ENCODE peak calls at places on chromosomes 6 and 20, in four cellular contexts. I, A, U and V are unnamed samples.

GRCh38 chr6:122778961-122779671 is 400 bp upstream of the FABP7 start:
- DNase-seq in I (no peak), A (no peak), U (no peak), V (no peak)

GRCh38 chr20:12970372-12970821 is 38.4 kb upstream of the SPTLC3 start:
- DNase-seq in I (peak; percentile 6), A (no peak), U (peak; percentile 60), V (no peak)

GRCh38 chr6:108610270-108610839 is 49.6 kb downstream of the FOXO3 start:
- DNase-seq in I (no peak), A (no peak), U (no peak), V (no peak)

GRCh38 chr6:170134077-170135040 is 156.5 kb downstream of the DLL1 start:
- DNase-seq in I (no peak), A (peak; percentile 37), U (peak; percentile 34), V (no peak)

GRCh38 chr20:62979876-62980373 is 26.8 kb downstream of the BHLHE23 start:
- DNase-seq in I (no peak), A (no peak), U (no peak), V (no peak)

GRCh38 chr6:12729467-12729866 is 12.9 kb downstream of the PHACTR1 start:
- DNase-seq in I (no peak), A (no peak), U (no peak), V (no peak)

GRCh38 chr6:150263765-150264415 is 104.9 kb upstream of the IYD start:
- DNase-seq in I (no peak), A (no peak), U (no peak), V (peak; percentile 48)

GRCh38 chr20:18727032-18727508 is 86.5 kb upstream of the SCP2D1 start:
- DNase-seq in I (no peak), A (no peak), U (no peak), V (no peak)

GRCh38 chr20:63453029-63453523 is 19.4 kb downstream of the KCNQ2 start:
- DNase-seq in I (no peak), A (no peak), U (no peak), V (no peak)

GRCh38 chr6:169008641-169009040 is 245.0 kb downstream of the THBS2 start:
- DNase-seq in I (no peak), A (no peak), U (no peak), V (no peak)

GRCh38 chr6:20933057-20933792 is 399.0 kb downstream of the CDKAL1 start:
- DNase-seq in I (no peak), A (no peak), U (no peak), V (no peak)

GRCh38 chr6:4883298-4883697 is 107.1 kb downstream of the CDYL start:
- DNase-seq in I (no peak), A (no peak), U (no peak), V (no peak)

GRCh38 chr20:34579191-34579661 is 20.7 kb downstream of the MAP1LC3A start:
- DNase-seq in I (no peak), A (peak; percentile 51), U (peak; percentile 83), V (no peak)

GRCh38 chr6:37049990-37050853 is 44.8 kb downstream of the FGD2 start:
- DNase-seq in I (no peak), A (peak; percentile 66), U (no peak), V (peak; percentile 30)

GRCh38 chr6:169274761-169275160 is 21.1 kb upstream of the THBS2 start:
- DNase-seq in I (no peak), A (no peak), U (no peak), V (no peak)

GRCh38 chr6:474454-475185 is 83.1 kb downstream of the IRF4 start:
- DNase-seq in I (no peak), A (no peak), U (no peak), V (peak; percentile 70)

GRCh38 chr6:28658475-28659249 is 133.0 kb downstream of the GPX5 start:
- DNase-seq in I (no peak), A (no peak), U (no peak), V (no peak)

GRCh38 chr6:133966654-133967300 is 13.8 kb downstream of the TBPL1 start:
- DNase-seq in I (no peak), A (no peak), U (no peak), V (no peak)

GRCh38 chr6:144578385-144579350 is 293.5 kb downstream of the UTRN start:
- DNase-seq in I (no peak), A (no peak), U (no peak), V (no peak)

GRCh38 chr6:4327841-4328240 is 192.5 kb upstream of the ECI2 start:
- DNase-seq in I (no peak), A (no peak), U (no peak), V (no peak)

GRCh38 chr20:19735446-19735845 is 22.6 kb upstream of the RIN2 start:
- DNase-seq in I (no peak), A (peak; percentile 71), U (peak; percentile 69), V (no peak)

GRCh38 chr20:23141450-23142161 is 55.5 kb upstream of the CD93 start:
- DNase-seq in I (no peak), A (no peak), U (no peak), V (no peak)

GRCh38 chr6:159654483-159655098 is 38.5 kb downstream of the SOD2 start:
- DNase-seq in I (peak; percentile 40), A (no peak), U (peak; percentile 80), V (no peak)

GRCh38 chr6:7532232-7532631 is 9.2 kb upstream of the DSP start:
- DNase-seq in I (no peak), A (no peak), U (peak; percentile 64), V (no peak)

GRCh38 chr6:93581371-93581770 is 162.0 kb upstream of the EPHA7 start:
- DNase-seq in I (no peak), A (no peak), U (no peak), V (no peak)

GRCh38 chr6:29627762-29628418 is 5.1 kb downstream of the GABBR1 start:
- DNase-seq in I (peak; percentile 68), A (peak; percentile 83), U (peak; percentile 77), V (peak; percentile 37)

DNA sequence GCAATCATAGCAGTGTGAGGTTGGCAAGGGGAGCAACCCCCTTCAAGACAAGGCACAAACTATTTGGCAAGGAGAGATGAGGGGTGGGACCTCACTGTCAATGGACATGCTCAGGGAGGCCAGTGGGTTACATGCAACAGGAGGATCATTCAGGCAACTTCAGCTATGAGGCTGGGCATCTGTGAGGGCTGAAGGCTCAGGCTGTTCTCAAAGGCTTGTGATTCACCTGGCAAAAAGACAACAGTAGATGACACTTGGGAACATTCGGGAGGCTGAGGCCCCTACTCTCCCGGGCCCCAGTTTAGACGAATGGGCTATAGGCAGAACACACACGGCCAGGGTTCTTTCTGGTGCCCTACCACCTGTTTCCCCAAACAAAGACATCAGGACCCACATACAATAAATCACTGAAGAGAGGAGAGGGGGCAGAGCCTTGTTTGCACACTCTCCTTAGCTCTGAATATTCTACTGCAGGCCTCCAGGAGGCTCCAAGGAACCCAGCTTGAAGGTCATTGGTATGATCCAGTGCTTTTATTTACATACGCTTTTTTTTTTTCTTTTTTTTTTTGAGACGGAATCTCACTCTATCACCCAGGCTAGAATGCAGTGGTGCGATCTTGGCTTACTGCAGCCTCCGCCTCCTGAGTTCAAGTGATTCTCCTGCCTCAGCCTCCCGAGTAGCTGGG is 7.9 kb downstream of the TUBB start:
- DNase-seq in I (no peak), A (no peak), U (peak; percentile 59), V (no peak)
- H3K4me1 ChIP-seq in I (peaks cover 9% of the 10 kb centered on the region), A (no peaks in the 10 kb centered on the region), U (peaks cover under 1% of the 10 kb centered on the region), V (peaks cover 31% of the 10 kb centered on the region)

GRCh38 chr20:50548396-50548795 is 38.2 kb downstream of the PTPN1 start:
- DNase-seq in I (no peak), A (no peak), U (no peak), V (no peak)

GRCh38 chr20:50545123-50545522 is 34.9 kb downstream of the PTPN1 start:
- DNase-seq in I (no peak), A (no peak), U (no peak), V (no peak)

GRCh38 chr20:50543326-50543725 is 33.1 kb downstream of the PTPN1 start:
- DNase-seq in I (no peak), A (no peak), U (no peak), V (no peak)

GRCh38 chr20:50547956-50548355 is 37.8 kb downstream of the PTPN1 start:
- DNase-seq in I (no peak), A (no peak), U (no peak), V (no peak)

DNA sequence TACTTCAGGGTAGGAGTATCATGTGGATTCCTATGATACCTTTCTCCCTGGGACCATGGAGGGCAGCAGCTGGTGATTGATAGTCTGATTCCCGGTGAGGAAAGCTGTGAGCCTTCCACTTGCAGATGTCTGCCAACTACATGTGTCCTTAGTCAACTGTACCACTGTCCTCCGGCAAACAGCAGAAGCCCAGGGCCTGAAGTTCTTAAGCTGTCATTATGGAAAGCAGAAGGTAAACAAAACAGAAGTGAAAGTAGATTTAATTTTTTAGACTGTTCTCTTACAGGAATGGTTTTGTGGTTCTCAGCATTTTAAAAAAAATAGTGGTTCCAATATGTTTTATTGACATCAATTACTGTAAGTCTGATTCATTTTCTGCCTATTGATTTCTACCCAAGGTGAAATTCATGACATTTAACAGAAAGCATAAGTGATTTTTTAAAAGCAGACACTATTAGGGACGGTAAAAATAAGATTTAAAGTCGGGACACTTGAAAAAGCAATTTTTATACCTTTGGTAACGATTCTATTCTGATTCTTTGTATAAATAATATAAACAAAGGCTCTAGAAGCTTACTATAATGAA is 36.6 kb downstream of the PTPN1 start:
- DNase-seq in I (no peak), A (no peak), U (no peak), V (no peak)
- H3K4me1 ChIP-seq in I (no peaks in the 10 kb centered on the region), A (peaks cover 6% of the 10 kb centered on the region), U (no peaks in the 10 kb centered on the region), V (peaks cover 55% of the 10 kb centered on the region)

DNA sequence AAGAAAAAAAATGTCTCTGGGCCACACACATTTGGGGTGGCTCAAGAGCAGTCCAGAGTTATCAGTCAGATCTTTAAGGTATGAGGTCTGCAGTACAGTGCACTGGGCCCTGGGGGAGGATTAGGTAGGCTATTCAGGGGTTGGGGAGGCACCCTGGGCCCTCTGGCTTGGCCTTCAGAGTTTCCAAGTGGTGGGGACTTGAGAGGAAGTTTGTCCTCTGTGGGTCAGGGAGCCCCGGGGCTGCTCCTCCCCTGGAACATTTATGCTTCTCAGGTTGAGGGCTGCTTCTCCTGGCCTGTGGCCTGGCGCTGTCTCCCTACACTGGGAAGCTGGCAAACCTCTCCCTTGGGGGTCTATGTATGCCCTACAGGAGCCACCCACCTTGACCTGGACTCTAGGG is 46.0 kb downstream of the PTK7 start:
- DNase-seq in I (no peak), A (no peak), U (no peak), V (no peak)
- H3K4me1 ChIP-seq in I (peaks cover 18% of the 10 kb centered on the region), A (no peaks in the 10 kb centered on the region), U (peaks cover 70% of the 10 kb centered on the region), V (no peaks in the 10 kb centered on the region)

GRCh38 chr20:53942973-53943372 is 127.4 kb downstream of the BCAS1 start:
- DNase-seq in I (no peak), A (no peak), U (no peak), V (no peak)

GRCh38 chr20:53942121-53942816 is 128.1 kb downstream of the BCAS1 start:
- DNase-seq in I (peak; percentile 76), A (no peak), U (no peak), V (no peak)

GRCh38 chr20:53940356-53940694 is 130.1 kb downstream of the BCAS1 start:
- DNase-seq in I (no peak), A (no peak), U (no peak), V (no peak)

GRCh38 chr20:53940883-53941546 is 129.4 kb downstream of the BCAS1 start:
- DNase-seq in I (no peak), A (peak; percentile 52), U (no peak), V (no peak)

GRCh38 chr20:53941680-53942079 is 128.7 kb downstream of the BCAS1 start:
- DNase-seq in I (no peak), A (no peak), U (no peak), V (no peak)
- H3K4me1 ChIP-seq in I (no peaks in the 10 kb centered on the region), A (no peaks in the 10 kb centered on the region), U (peaks cover 31% of the 10 kb centered on the region), V (peaks cover 5% of the 10 kb centered on the region)